ENCODE peak calls at places on chromosomes 7 and 10, in five cellular contexts. T is ELR, N is spleen, B is endothelial cell, P is C1 segment of cervical spinal cord. X is an unnamed sample.

GRCh38 chr7:33836797-33837355 is 68.5 kb upstream of the BMPER start:
- DNase-seq in N (no peak), T (no peak), P (no peak), B (no peak), X (no peak)

GRCh38 chr7:44976040-44976745 is 2.6 kb downstream of the MYO1G start:
- DNase-seq in N (peak; percentile 76), T (no peak), B (no peak), P (no peak), X (no peak)

GRCh38 chr10:48604408-48605263 is at the start of gene ARHGAP22:
- DNase-seq in P (no peak), N (no peak), T (peak; percentile 80), B (peak; percentile 26), X (no peak)

GRCh38 chr10:7967035-7967434 is 87.5 kb upstream of the GATA3 start:
- DNase-seq in B (no peak), T (no peak), N (no peak), P (no peak), X (no peak)

GRCh38 chr10:116926426-116926825 is 77.1 kb downstream of the ENO4 start:
- DNase-seq in N (no peak), B (no peak), P (no peak), T (no peak), X (no peak)

GRCh38 chr7:129495987-129496386 is 6.3 kb upstream of the SMKR1 start:
- DNase-seq in T (no peak), B (no peak), N (no peak), P (no peak), X (no peak)

GRCh38 chr10:19638173-19638872 is 177.9 kb upstream of the PLXDC2 start:
- DNase-seq in N (no peak), B (no peak), T (peak; percentile 65), P (no peak), X (no peak)

GRCh38 chr10:129774082-129774735 is 189.9 kb downstream of the EBF3 start:
- DNase-seq in T (no peak), B (no peak), N (peak; percentile 72), P (no peak), X (no peak)

GRCh38 chr10:93722550-93722949 is 20.2 kb upstream of the FRA10AC1 start:
- DNase-seq in N (no peak), T (peak; percentile 45), P (no peak), B (no peak), X (no peak)

GRCh38 chr7:122965306-122965705 is 30.2 kb downstream of the TAS2R16 start:
- DNase-seq in T (no peak), P (no peak), N (no peak), B (no peak), X (no peak)

GRCh38 chr7:77566421-77566820 is 29.3 kb downstream of the PTPN12 start:
- DNase-seq in B (no peak), N (no peak), P (no peak), T (no peak), X (no peak)

GRCh38 chr10:49115015-49115795 is at the start of gene VSTM4:
- DNase-seq in P (no peak), B (peak; percentile 50), N (no peak), T (peak; percentile 36), X (no peak)

GRCh38 chr7:144027070-144027469 is 21.7 kb upstream of the OR2A5 start:
- DNase-seq in B (no peak), T (peak; percentile 31), N (no peak), P (no peak), X (peak; percentile 11)

X was measured in amniotic stem cell.